ENCODE peak calls at places on chromosomes 6 and 20, in ten cellular contexts. N, X, L, C, T, Y, D, S, Z and O are unnamed samples.

GRCh38 chr6:40536442-40536841 is 50.7 kb downstream of the LRFN2 start:
- DNase-seq in Z (no peak), C (no peak), T (no peak), X (no peak), N (no peak), D (no peak), L (no peak), S (no peak), Y (peak; percentile 85), O (peak; percentile 24)

GRCh38 chr6:15876406-15876805 is 213.6 kb upstream of the DTNBP1 start:
- DNase-seq in D (no peak), L (no peak), Z (no peak), Y (no peak), X (no peak), N (no peak), T (no peak), C (no peak), S (no peak), O (no peak)

GRCh38 chr6:43827898-43828297 is 57.9 kb downstream of the VEGFA start:
- DNase-seq in L (no peak), Y (no peak), N (no peak), D (no peak), T (no peak), S (no peak), Z (no peak), X (no peak), C (no peak), O (no peak)

GRCh38 chr6:73722318-73723060 is 26.5 kb downstream of the CD109 start:
- DNase-seq in C (no peak), L (no peak), Z (no peak), S (no peak), D (no peak), T (no peak), N (no peak), X (no peak), Y (no peak), O (no peak)

GRCh38 chr6:148251286-148251685 is 91.4 kb upstream of the SASH1 start:
- DNase-seq in L (peak; percentile 9), Z (peak; percentile 4), T (no peak), Y (peak; percentile 52), X (peak; percentile 11), S (no peak), D (no peak), N (no peak), C (peak; percentile 72), O (no peak)

GRCh38 chr6:160348209-160348551 is at the start of gene SLC22A3:
- DNase-seq in N (no peak), T (no peak), Z (no peak), Y (no peak), L (peak; percentile 17), X (no peak), D (no peak), S (peak; percentile 66), C (no peak), O (peak; percentile 74)

GRCh38 chr20:36493013-36493800 is 48.1 kb upstream of the MYL9 start:
- DNase-seq in Y (peak; percentile 68), Z (peak; percentile 31), C (peak; percentile 5), L (no peak), X (no peak), D (no peak), T (no peak), S (no peak), N (no peak), O (no peak)

GRCh38 chr6:142845624-142846458 is 99.1 kb downstream of the HIVEP2 start:
- DNase-seq in D (peak; percentile 40), T (no peak), C (peak; percentile 86), Z (peak; percentile 54), N (peak; percentile 62), X (no peak), S (peak; percentile 85), L (peak; percentile 63), Y (peak; percentile 94), O (peak; percentile 61)

GRCh38 chr6:133388731-133389130 is 147.6 kb downstream of the EYA4 start:
- DNase-seq in L (no peak), N (no peak), S (no peak), D (no peak), Z (no peak), X (no peak), T (no peak), C (no peak), Y (no peak), O (no peak)

GRCh38 chr6:113672691-113673149 is 184.4 kb upstream of the MARCKS start:
- DNase-seq in X (no peak), Y (peak; percentile 36), Z (no peak), L (peak; percentile 8), S (no peak), D (no peak), N (no peak), C (peak; percentile 24), T (no peak), O (no peak)

GRCh38 chr6:143536461-143536865 is 24.9 kb upstream of the FUCA2 start:
- DNase-seq in C (no peak), Z (peak; percentile 13), Y (peak; percentile 41), X (peak; percentile 58), L (peak; percentile 33), T (peak; percentile 19), D (peak; percentile 40), S (peak; percentile 73), N (no peak), O (peak; percentile 12)

GRCh38 chr6:56370127-56370540 is 122.8 kb upstream of the COL21A1 start:
- DNase-seq in L (peak; percentile 17), S (peak; percentile 61), N (no peak), X (no peak), Y (peak; percentile 78), Z (no peak), T (no peak), C (no peak), D (no peak), O (peak; percentile 30)

GRCh38 chr6:105097288-105097687 is 82.5 kb downstream of the POPDC3 start:
- DNase-seq in D (no peak), X (no peak), Y (no peak), L (no peak), N (peak; percentile 26), Z (no peak), S (no peak), T (no peak), C (no peak), O (no peak)

GRCh38 chr20:50113420-50114224 is 672 bp upstream of the UBE2V1 start:
- DNase-seq in Y (no peak), T (no peak), Z (no peak), S (no peak), X (no peak), L (no peak), C (no peak), D (no peak), N (no peak), O (no peak)

GRCh38 chr6:74044417-74045096 is 348.6 kb downstream of the CD109 start:
- DNase-seq in D (no peak), Z (no peak), N (no peak), L (no peak), Y (no peak), S (no peak), T (no peak), C (no peak), X (no peak), O (no peak)

GRCh38 chr6:39194466-39194865 is 34.8 kb downstream of the KCNK5 start:
- DNase-seq in X (no peak), D (no peak), Z (no peak), Y (no peak), C (no peak), N (no peak), S (no peak), T (no peak), L (no peak), O (no peak)

GRCh38 chr6:49676671-49677281 is 36.6 kb downstream of the CRISP2 start:
- DNase-seq in T (no peak), N (no peak), S (no peak), Y (peak; percentile 83), Z (no peak), X (no peak), D (no peak), L (no peak), C (no peak), O (no peak)

GRCh38 chr6:135493218-135493961 is 4.2 kb downstream of the AHI1 start:
- DNase-seq in S (no peak), X (no peak), D (no peak), T (no peak), N (no peak), C (no peak), Z (no peak), L (no peak), Y (no peak), O (no peak)

GRCh38 chr6:8082954-8083858 is 19.0 kb upstream of the BLOC1S5 start:
- DNase-seq in S (no peak), C (no peak), D (no peak), Y (peak; percentile 10), T (no peak), N (no peak), X (no peak), Z (no peak), L (no peak), O (no peak)

GRCh38 chr20:49562341-49563014 is 5.5 kb downstream of the PTGIS start:
- DNase-seq in D (no peak), S (no peak), T (no peak), N (no peak), L (no peak), Z (no peak), X (no peak), C (no peak), Y (peak; percentile 88), O (no peak)

GRCh38 chr6:147322299-147323162 is 118.3 kb downstream of the STXBP5 start:
- DNase-seq in X (peak; percentile 88), C (no peak), D (no peak), Y (no peak), N (no peak), Z (no peak), T (no peak), S (no peak), L (no peak), O (no peak)

GRCh38 chr20:58160451-58161051 is 67.9 kb downstream of the ANKRD60 start:
- DNase-seq in L (no peak), S (no peak), T (no peak), Y (no peak), N (no peak), C (no peak), Z (no peak), X (no peak), D (no peak), O (no peak)

GRCh38 chr20:63775096-63775978 is 35.8 kb downstream of the SLC2A4RG start:
- DNase-seq in T (no peak), Y (peak; percentile 85), L (peak; percentile 87), S (peak; percentile 90), C (peak; percentile 50), D (peak; percentile 21), Z (peak; percentile 53), N (peak; percentile 53), X (no peak), O (peak; percentile 96)

GRCh38 chr6:53189554-53189953 is 40.9 kb upstream of the GCM1 start:
- DNase-seq in Y (no peak), L (no peak), T (no peak), C (no peak), X (no peak), Z (no peak), S (no peak), N (no peak), D (no peak), O (no peak)

GRCh38 chr20:40815156-40816038 is 126.4 kb upstream of the MAFB start:
- DNase-seq in N (no peak), T (no peak), S (no peak), D (no peak), L (no peak), Y (no peak), X (no peak), C (no peak), Z (no peak), O (no peak)

GRCh38 chr20:21048841-21049273 is 57.3 kb downstream of the LINC00237 start:
- DNase-seq in S (peak; percentile 74), X (peak; percentile 43), D (peak; percentile 25), N (no peak), C (peak; percentile 13), Z (peak; percentile 42), Y (peak; percentile 74), L (peak; percentile 15), T (no peak), O (peak; percentile 44)

GRCh38 chr6:156883497-156884252 is 106.5 kb downstream of the ARID1B start:
- DNase-seq in D (no peak), L (no peak), S (no peak), X (no peak), Y (no peak), N (peak; percentile 74), Z (peak; percentile 63), C (no peak), T (no peak), O (no peak)

GRCh38 chr6:133333852-133334251 is 92.7 kb downstream of the EYA4 start:
- DNase-seq in Z (no peak), Y (no peak), L (no peak), D (no peak), T (no peak), X (no peak), C (no peak), S (no peak), N (no peak), O (no peak)